ENCODE peak calls at places on chromosomes 1 and 21, in nine cellular contexts. X is GM23248, W is heart left ventricle, Q is AG04450, U is retinal pigment epithelial cell, V is fibroblast of the aortic adventitia, H is K562, I is right atrium auricular region, T is aorta. F is an unnamed sample.

GRCh38 chr21:33968998-33969353 is 53.4 kb upstream of the ATP5PO start:
- DNase-seq in H (no peak), Q (no peak), I (no peak), W (no peak), X (peak; percentile 50), T (no peak), V (no peak), U (no peak), F (no peak)

GRCh38 chr1:184150776-184151531 is 99.4 kb downstream of the TSEN15 start:
- DNase-seq in Q (no peak), X (peak; percentile 92), T (no peak), I (peak; percentile 73), U (no peak), W (peak; percentile 48), H (no peak), V (peak; percentile 62), F (no peak)

GRCh38 chr1:45643978-45644377 is 20.1 kb upstream of the CCDC17 start:
- DNase-seq in Q (no peak), X (no peak), H (no peak), U (no peak), T (no peak), V (no peak), I (no peak), W (no peak), F (no peak)

GRCh38 chr1:100622037-100622436 is 84.1 kb downstream of the GPR88 start:
- DNase-seq in X (peak; percentile 96), I (peak; percentile 61), W (no peak), U (peak; percentile 76), V (peak; percentile 94), Q (peak; percentile 92), T (no peak), H (no peak), F (no peak)

GRCh38 chr1:100941098-100941527 is 45.2 kb downstream of the SLC30A7 start:
- DNase-seq in U (no peak), T (no peak), W (no peak), I (no peak), X (no peak), Q (no peak), V (no peak), H (no peak), F (no peak)

GRCh38 chr1:236795757-236796719 is 946 bp downstream of the MTR start:
- DNase-seq in I (no peak), H (no peak), X (peak; percentile 83), U (no peak), W (no peak), T (no peak), V (peak; percentile 60), Q (no peak), F (no peak)

GRCh38 chr1:116923421-116923820 is 13.7 kb downstream of the PTGFRN start:
- DNase-seq in H (no peak), W (no peak), V (peak; percentile 73), Q (no peak), U (no peak), T (no peak), X (peak; percentile 86), I (peak; percentile 59), F (no peak)

GRCh38 chr21:27333091-27333490 is 366.2 kb upstream of the ADAMTS5 start:
- DNase-seq in W (no peak), I (no peak), T (no peak), U (no peak), X (no peak), H (no peak), Q (no peak), V (no peak), F (no peak)

GRCh38 chr1:70420320-70420719 is 9.3 kb downstream of the CTH start:
- DNase-seq in Q (no peak), T (no peak), H (no peak), X (no peak), U (no peak), W (no peak), I (no peak), V (no peak), F (no peak)

GRCh38 chr21:28723666-28724065 is 269.0 kb downstream of the LTN1 start:
- DNase-seq in W (no peak), U (no peak), T (no peak), X (no peak), Q (no peak), I (no peak), H (no peak), V (no peak), F (no peak)

GRCh38 chr1:88691540-88691939 is 7.5 kb downstream of the PKN2 start:
- DNase-seq in T (no peak), X (no peak), W (no peak), V (no peak), U (no peak), I (no peak), H (no peak), Q (no peak), F (no peak)

GRCh38 chr1:119713538-119714456 is 2.1 kb downstream of the PHGDH start:
- DNase-seq in W (no peak), T (no peak), H (no peak), V (peak; percentile 69), U (no peak), X (peak; percentile 59), Q (no peak), I (no peak), F (peak; percentile 48)

GRCh38 chr21:38126677-38127271 is 130.0 kb upstream of the KCNJ15 start:
- DNase-seq in H (peak; percentile 76), V (peak; percentile 35), Q (no peak), T (peak; percentile 82), U (no peak), W (peak; percentile 35), X (peak; percentile 67), I (no peak), F (peak; percentile 27)

GRCh38 chr1:3899776-3900149 is 309 bp downstream of the C1orf174 start:
- DNase-seq in V (no peak), X (no peak), U (no peak), W (no peak), I (no peak), T (no peak), Q (no peak), H (peak; percentile 92), F (no peak)

GRCh38 chr1:171965802-171966201 is 124.5 kb downstream of the DNM3 start:
- DNase-seq in T (no peak), H (no peak), I (no peak), X (peak; percentile 70), Q (no peak), U (no peak), V (peak; percentile 8), W (no peak), F (no peak)

GRCh38 chr1:165637427-165637826 is 6.4 kb downstream of the MGST3 start:
- DNase-seq in U (no peak), I (no peak), H (no peak), T (no peak), W (no peak), Q (peak; percentile 29), V (peak; percentile 95), X (peak; percentile 78), F (no peak)

GRCh38 chr1:185406006-185406974 is 89.2 kb upstream of the IVNS1ABP start:
- DNase-seq in X (no peak), I (no peak), T (no peak), W (no peak), H (no peak), V (no peak), U (no peak), Q (no peak), F (no peak)

GRCh38 chr1:7177021-7177420 is 391.8 kb downstream of the CAMTA1 start:
- DNase-seq in H (peak; percentile 29), X (no peak), W (no peak), V (no peak), Q (no peak), U (no peak), T (no peak), I (no peak), F (no peak)

GRCh38 chr1:226134170-226135058 is 52.1 kb downstream of the ACBD3 start:
- DNase-seq in V (no peak), T (peak; percentile 57), U (no peak), X (no peak), W (no peak), I (peak; percentile 36), Q (no peak), H (no peak), F (peak; percentile 5)

GRCh38 chr1:204941415-204942338 is 71.0 kb downstream of the NFASC start:
- DNase-seq in T (peak; percentile 88), V (peak; percentile 76), I (peak; percentile 72), H (peak; percentile 77), W (peak; percentile 62), U (peak; percentile 8), Q (no peak), X (peak; percentile 78), F (peak; percentile 82)

GRCh38 chr1:201318504-201319340 is 35.4 kb downstream of the PKP1 start:
- DNase-seq in I (no peak), H (no peak), W (no peak), U (no peak), X (no peak), T (peak; percentile 48), Q (no peak), V (no peak), F (no peak)

GRCh38 chr21:46036696-46037337 is 55.2 kb downstream of the COL6A1 start:
- DNase-seq in Q (no peak), H (peak; percentile 7), X (no peak), I (no peak), T (no peak), W (peak; percentile 34), V (no peak), U (no peak), F (no peak)

GRCh38 chr1:15625224-15625917 is 8.1 kb downstream of the DDI2 start:
- DNase-seq in V (no peak), W (no peak), H (no peak), U (no peak), T (peak; percentile 13), X (no peak), Q (no peak), I (no peak), F (no peak)
- H3K4me3 ChIP-seq in V (no peak overlapping the region), W (no peak overlapping the region), H (no peak overlapping the region), U (no peak overlapping the region), T (no peak overlapping the region), X (no peak overlapping the region), Q (no peak overlapping the region), I (no peak overlapping the region), F (no peak overlapping the region)

DNA sequence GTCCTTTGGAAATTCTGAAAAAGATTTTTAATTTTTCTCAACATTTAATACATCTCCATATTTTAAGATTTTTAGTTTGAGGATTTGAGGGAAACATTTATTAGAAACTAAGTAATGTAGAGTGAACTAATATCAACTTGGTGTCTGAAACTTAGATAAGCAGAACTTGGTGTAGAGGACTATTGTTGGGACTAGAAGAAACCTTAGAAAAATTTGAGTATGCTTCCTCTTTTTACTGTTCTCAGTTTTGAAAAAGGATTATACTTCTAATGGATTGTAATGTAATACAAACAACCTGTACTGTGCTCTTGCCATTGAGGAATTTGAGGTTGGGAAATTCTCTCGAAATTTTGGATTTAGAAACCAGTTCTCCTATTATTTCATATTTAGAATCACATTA is 2.4 kb downstream of the FNBP1L start:
- DNase-seq in U (no peak), H (no peak), Q (no peak), I (no peak), V (no peak), W (no peak), X (no peak), T (no peak), F (peak; percentile 34)
- H3K4me3 ChIP-seq in U (no peak overlapping the region), H (no peak overlapping the region), Q (no peak overlapping the region), I (no peak overlapping the region), V (no peak overlapping the region), W (no peak overlapping the region), X (peak overlapping the region; percentile 93), T (no peak overlapping the region), F (no peak overlapping the region)

GRCh38 chr21:17118638-17119384 is 394.0 kb upstream of the CXADR start:
- DNase-seq in I (peak; percentile 79), T (no peak), H (no peak), U (no peak), Q (no peak), X (no peak), W (no peak), V (no peak), F (no peak)
- H3K4me3 ChIP-seq in I (no peak overlapping the region), T (no peak overlapping the region), H (no peak overlapping the region), U (no peak overlapping the region), Q (no peak overlapping the region), X (no peak overlapping the region), W (no peak overlapping the region), V (no peak overlapping the region), F (no peak overlapping the region)

GRCh38 chr21:42525228-42525604 is 11.6 kb downstream of the SLC37A1 start:
- DNase-seq in U (no peak), H (no peak), Q (no peak), W (no peak), T (no peak), V (peak; percentile 15), X (peak; percentile 16), I (no peak), F (no peak)
- H3K4me3 ChIP-seq in U (peak overlapping the region; percentile 5), H (no peak overlapping the region), Q (no peak overlapping the region), W (peak overlapping the region; percentile 43), T (no peak overlapping the region), V (no peak overlapping the region), X (no peak overlapping the region), I (no peak overlapping the region), F (no peak overlapping the region)